ENCODE peak calls at places on chromosomes 6 and 20, in four cellular contexts. F, C, L and Z are unnamed samples.

GRCh38 chr6:2764610-2765165 is 505 bp upstream of the WRNIP1 start:
- DNase-seq in F (peak), C (peak), L (peak), Z (peak)

GRCh38 chr6:155188707-155189496 is 74.9 kb upstream of the CLDN20 start:
- DNase-seq in F (peak), C (no peak), L (no peak), Z (no peak)

GRCh38 chr20:57392512-57393271 is 1.5 kb downstream of the RBM38 start:
- DNase-seq in F (no peak), C (no peak), L (peak), Z (no peak)

GRCh38 chr20:23119456-23120216 is 33.5 kb upstream of the CD93 start:
- DNase-seq in F (no peak), C (no peak), L (no peak), Z (no peak)

GRCh38 chr20:63756648-63756991 is 17.0 kb downstream of the SLC2A4RG start:
- DNase-seq in F (no peak), C (no peak), L (no peak), Z (no peak)

GRCh38 chr6:167676000-167676665 is 150.6 kb upstream of the AFDN start:
- DNase-seq in F (no peak), C (no peak), L (no peak), Z (no peak)

GRCh38 chr20:44309763-44310663 is 989 bp downstream of the FITM2 start:
- DNase-seq in F (peak), C (no peak), L (no peak), Z (no peak)

GRCh38 chr6:157221049-157221816 is 102.1 kb downstream of the TMEM242 start:
- DNase-seq in F (peak), C (peak), L (peak), Z (no peak)

GRCh38 chr6:101163611-101164010 is 229.9 kb upstream of the GRIK2 start:
- DNase-seq in F (no peak), C (no peak), L (no peak), Z (no peak)

GRCh38 chr6:134454794-134455193 is 136.9 kb upstream of the SGK1 start:
- DNase-seq in F (no peak), C (no peak), L (no peak), Z (no peak)

GRCh38 chr20:32463642-32464400 is 105.7 kb downstream of the ASXL1 start:
- DNase-seq in F (no peak), C (no peak), L (no peak), Z (no peak)

GRCh38 chr20:56422131-56422823 is 10.2 kb downstream of the CASS4 start:
- DNase-seq in F (peak), C (peak), L (no peak), Z (no peak)

GRCh38 chr20:44033344-44033743 is 118.7 kb downstream of the TOX2 start:
- DNase-seq in F (no peak), C (no peak), L (no peak), Z (no peak)

GRCh38 chr6:43763812-43764522 is 6.0 kb upstream of the VEGFA start:
- DNase-seq in F (no peak), C (no peak), L (no peak), Z (no peak)

GRCh38 chr6:125102901-125103300 is 50.7 kb upstream of the TPD52L1 start:
- DNase-seq in F (peak), C (peak), L (no peak), Z (no peak)

GRCh38 chr6:80214436-80215022 is 108.1 kb downstream of the BCKDHB start:
- DNase-seq in F (peak), C (peak), L (no peak), Z (no peak)

GRCh38 chr6:3697609-3698008 is 53.9 kb downstream of the PXDC1 start:
- DNase-seq in F (peak), C (no peak), L (no peak), Z (no peak)